ENCODE peak calls at places on chromosome 21, in six cellular contexts. One of them, this sample, is unnamed.
A peak's percentile ranks its signal among the peaks of the same experiment; 100 is the strongest.

GRCh38 chr21:35953570-35953969 is 106.8 kb downstream of the SETD4 start:
- DNase-seq in activated CD4-positive, alpha-beta T cell treated with anti-CD3 and anti-CD28 coated beads, Interleukin-2, amount 10 ng/mL, durations not matched to agents 7 days and 5 days: no peak
- DNase-seq in activated T-helper 1 cell treated with Interleukin-2 at 50 U/mL for 16 hours: no peak
- DNase-seq in activated effector memory CD4-positive, alpha-beta T cell treated with anti-CD3 and anti-CD28 coated beads, Interleukin-2, amount 50 U/mL, for 16 hours: no peak
- DNase-seq in amygdala: no peak
- DNase-seq in T-helper 2 cell: no peak
- DNase-seq in this sample: no peak

GRCh38 chr21:43367296-43367695 is 59.6 kb downstream of the SIK1 start:
- DNase-seq in activated CD4-positive, alpha-beta T cell treated with anti-CD3 and anti-CD28 coated beads, Interleukin-2, amount 10 ng/mL, durations not matched to agents 7 days and 5 days: no peak
- DNase-seq in activated T-helper 1 cell treated with Interleukin-2 at 50 U/mL for 16 hours: no peak
- DNase-seq in activated effector memory CD4-positive, alpha-beta T cell treated with anti-CD3 and anti-CD28 coated beads, Interleukin-2, amount 50 U/mL, for 16 hours: no peak
- DNase-seq in amygdala: no peak
- DNase-seq in T-helper 2 cell: no peak
- DNase-seq in this sample: no peak

GRCh38 chr21:45816794-45817193 is 164.8 kb upstream of the COL6A1 start:
- DNase-seq in activated CD4-positive, alpha-beta T cell treated with anti-CD3 and anti-CD28 coated beads, Interleukin-2, amount 10 ng/mL, durations not matched to agents 7 days and 5 days: no peak
- DNase-seq in activated T-helper 1 cell treated with Interleukin-2 at 50 U/mL for 16 hours: no peak
- DNase-seq in activated effector memory CD4-positive, alpha-beta T cell treated with anti-CD3 and anti-CD28 coated beads, Interleukin-2, amount 50 U/mL, for 16 hours: peak; percentile 54
- DNase-seq in amygdala: no peak
- DNase-seq in T-helper 2 cell: no peak
- DNase-seq in this sample: no peak

GRCh38 chr21:38925923-38926322 is 120.2 kb downstream of the ETS2 start:
- DNase-seq in activated CD4-positive, alpha-beta T cell treated with anti-CD3 and anti-CD28 coated beads, Interleukin-2, amount 10 ng/mL, durations not matched to agents 7 days and 5 days: no peak
- DNase-seq in activated T-helper 1 cell treated with Interleukin-2 at 50 U/mL for 16 hours: no peak
- DNase-seq in activated effector memory CD4-positive, alpha-beta T cell treated with anti-CD3 and anti-CD28 coated beads, Interleukin-2, amount 50 U/mL, for 16 hours: no peak
- DNase-seq in amygdala: peak; percentile 18
- DNase-seq in T-helper 2 cell: no peak
- DNase-seq in this sample: no peak

GRCh38 chr21:15592271-15592860 is 137.4 kb upstream of the USP25 start:
- DNase-seq in activated CD4-positive, alpha-beta T cell treated with anti-CD3 and anti-CD28 coated beads, Interleukin-2, amount 10 ng/mL, durations not matched to agents 7 days and 5 days: peak; percentile 25
- DNase-seq in activated T-helper 1 cell treated with Interleukin-2 at 50 U/mL for 16 hours: no peak
- DNase-seq in activated effector memory CD4-positive, alpha-beta T cell treated with anti-CD3 and anti-CD28 coated beads, Interleukin-2, amount 50 U/mL, for 16 hours: no peak
- DNase-seq in amygdala: no peak
- DNase-seq in T-helper 2 cell: no peak
- DNase-seq in this sample: no peak

GRCh38 chr21:40765771-40766170 is 81.2 kb downstream of the DSCAM start:
- DNase-seq in activated CD4-positive, alpha-beta T cell treated with anti-CD3 and anti-CD28 coated beads, Interleukin-2, amount 10 ng/mL, durations not matched to agents 7 days and 5 days: no peak
- DNase-seq in activated T-helper 1 cell treated with Interleukin-2 at 50 U/mL for 16 hours: no peak
- DNase-seq in activated effector memory CD4-positive, alpha-beta T cell treated with anti-CD3 and anti-CD28 coated beads, Interleukin-2, amount 50 U/mL, for 16 hours: no peak
- DNase-seq in amygdala: no peak
- DNase-seq in T-helper 2 cell: no peak
- DNase-seq in this sample: no peak

GRCh38 chr21:31630062-31630711 is 29.3 kb upstream of the SOD1 start:
- DNase-seq in activated CD4-positive, alpha-beta T cell treated with anti-CD3 and anti-CD28 coated beads, Interleukin-2, amount 10 ng/mL, durations not matched to agents 7 days and 5 days: no peak
- DNase-seq in activated T-helper 1 cell treated with Interleukin-2 at 50 U/mL for 16 hours: no peak
- DNase-seq in activated effector memory CD4-positive, alpha-beta T cell treated with anti-CD3 and anti-CD28 coated beads, Interleukin-2, amount 50 U/mL, for 16 hours: no peak
- DNase-seq in amygdala: no peak
- DNase-seq in T-helper 2 cell: no peak
- DNase-seq in this sample: no peak

GRCh38 chr21:38769253-38769780 is 36.4 kb upstream of the ETS2 start:
- DNase-seq in activated CD4-positive, alpha-beta T cell treated with anti-CD3 and anti-CD28 coated beads, Interleukin-2, amount 10 ng/mL, durations not matched to agents 7 days and 5 days: no peak
- DNase-seq in activated T-helper 1 cell treated with Interleukin-2 at 50 U/mL for 16 hours: no peak
- DNase-seq in activated effector memory CD4-positive, alpha-beta T cell treated with anti-CD3 and anti-CD28 coated beads, Interleukin-2, amount 50 U/mL, for 16 hours: no peak
- DNase-seq in amygdala: no peak
- DNase-seq in T-helper 2 cell: no peak
- DNase-seq in this sample: no peak

GRCh38 chr21:29712818-29713217 is 227.0 kb downstream of the GRIK1 start:
- DNase-seq in activated CD4-positive, alpha-beta T cell treated with anti-CD3 and anti-CD28 coated beads, Interleukin-2, amount 10 ng/mL, durations not matched to agents 7 days and 5 days: no peak
- DNase-seq in activated T-helper 1 cell treated with Interleukin-2 at 50 U/mL for 16 hours: no peak
- DNase-seq in activated effector memory CD4-positive, alpha-beta T cell treated with anti-CD3 and anti-CD28 coated beads, Interleukin-2, amount 50 U/mL, for 16 hours: no peak
- DNase-seq in amygdala: no peak
- DNase-seq in T-helper 2 cell: no peak
- DNase-seq in this sample: no peak

GRCh38 chr21:45055861-45056260 is 18.5 kb upstream of the ADARB1 start:
- DNase-seq in activated CD4-positive, alpha-beta T cell treated with anti-CD3 and anti-CD28 coated beads, Interleukin-2, amount 10 ng/mL, durations not matched to agents 7 days and 5 days: no peak
- DNase-seq in activated T-helper 1 cell treated with Interleukin-2 at 50 U/mL for 16 hours: no peak
- DNase-seq in activated effector memory CD4-positive, alpha-beta T cell treated with anti-CD3 and anti-CD28 coated beads, Interleukin-2, amount 50 U/mL, for 16 hours: no peak
- DNase-seq in amygdala: no peak
- DNase-seq in T-helper 2 cell: no peak
- DNase-seq in this sample: no peak

GRCh38 chr21:46532080-46532479 is 72.8 kb downstream of the S100B start:
- DNase-seq in activated CD4-positive, alpha-beta T cell treated with anti-CD3 and anti-CD28 coated beads, Interleukin-2, amount 10 ng/mL, durations not matched to agents 7 days and 5 days: peak; percentile 38
- DNase-seq in activated T-helper 1 cell treated with Interleukin-2 at 50 U/mL for 16 hours: no peak
- DNase-seq in activated effector memory CD4-positive, alpha-beta T cell treated with anti-CD3 and anti-CD28 coated beads, Interleukin-2, amount 50 U/mL, for 16 hours: no peak
- DNase-seq in amygdala: no peak
- DNase-seq in T-helper 2 cell: no peak
- DNase-seq in this sample: no peak

GRCh38 chr21:34782666-34783365 is 114.0 kb downstream of the CLIC6 start:
- DNase-seq in activated CD4-positive, alpha-beta T cell treated with anti-CD3 and anti-CD28 coated beads, Interleukin-2, amount 10 ng/mL, durations not matched to agents 7 days and 5 days: no peak
- DNase-seq in activated T-helper 1 cell treated with Interleukin-2 at 50 U/mL for 16 hours: no peak
- DNase-seq in activated effector memory CD4-positive, alpha-beta T cell treated with anti-CD3 and anti-CD28 coated beads, Interleukin-2, amount 50 U/mL, for 16 hours: no peak
- DNase-seq in amygdala: no peak
- DNase-seq in T-helper 2 cell: no peak
- DNase-seq in this sample: no peak

GRCh38 chr21:17460094-17460493 is 52.7 kb upstream of the CXADR start:
- DNase-seq in activated CD4-positive, alpha-beta T cell treated with anti-CD3 and anti-CD28 coated beads, Interleukin-2, amount 10 ng/mL, durations not matched to agents 7 days and 5 days: no peak
- DNase-seq in activated T-helper 1 cell treated with Interleukin-2 at 50 U/mL for 16 hours: no peak
- DNase-seq in activated effector memory CD4-positive, alpha-beta T cell treated with anti-CD3 and anti-CD28 coated beads, Interleukin-2, amount 50 U/mL, for 16 hours: no peak
- DNase-seq in amygdala: no peak
- DNase-seq in T-helper 2 cell: no peak
- DNase-seq in this sample: no peak

GRCh38 chr21:42263591-42264131 is 44.7 kb downstream of the ABCG1 start:
- DNase-seq in activated CD4-positive, alpha-beta T cell treated with anti-CD3 and anti-CD28 coated beads, Interleukin-2, amount 10 ng/mL, durations not matched to agents 7 days and 5 days: no peak
- DNase-seq in activated T-helper 1 cell treated with Interleukin-2 at 50 U/mL for 16 hours: no peak
- DNase-seq in activated effector memory CD4-positive, alpha-beta T cell treated with anti-CD3 and anti-CD28 coated beads, Interleukin-2, amount 50 U/mL, for 16 hours: no peak
- DNase-seq in amygdala: no peak
- DNase-seq in T-helper 2 cell: no peak
- DNase-seq in this sample: no peak

GRCh38 chr21:26844258-26845065 is 747 bp downstream of the ADAMTS1 start:
- DNase-seq in activated CD4-positive, alpha-beta T cell treated with anti-CD3 and anti-CD28 coated beads, Interleukin-2, amount 10 ng/mL, durations not matched to agents 7 days and 5 days: peak; percentile 19
- DNase-seq in activated T-helper 1 cell treated with Interleukin-2 at 50 U/mL for 16 hours: no peak
- DNase-seq in activated effector memory CD4-positive, alpha-beta T cell treated with anti-CD3 and anti-CD28 coated beads, Interleukin-2, amount 50 U/mL, for 16 hours: no peak
- DNase-seq in amygdala: peak; percentile 29
- DNase-seq in T-helper 2 cell: no peak
- DNase-seq in this sample: no peak

GRCh38 chr21:45536301-45537081 is 5.7 kb downstream of the SLC19A1 start:
- DNase-seq in activated CD4-positive, alpha-beta T cell treated with anti-CD3 and anti-CD28 coated beads, Interleukin-2, amount 10 ng/mL, durations not matched to agents 7 days and 5 days: no peak
- DNase-seq in activated T-helper 1 cell treated with Interleukin-2 at 50 U/mL for 16 hours: no peak
- DNase-seq in activated effector memory CD4-positive, alpha-beta T cell treated with anti-CD3 and anti-CD28 coated beads, Interleukin-2, amount 50 U/mL, for 16 hours: peak; percentile 60
- DNase-seq in amygdala: no peak
- DNase-seq in T-helper 2 cell: no peak
- DNase-seq in this sample: no peak

GRCh38 chr21:45887121-45887611 is 94.4 kb upstream of the COL6A1 start:
- DNase-seq in activated CD4-positive, alpha-beta T cell treated with anti-CD3 and anti-CD28 coated beads, Interleukin-2, amount 10 ng/mL, durations not matched to agents 7 days and 5 days: no peak
- DNase-seq in activated T-helper 1 cell treated with Interleukin-2 at 50 U/mL for 16 hours: no peak
- DNase-seq in activated effector memory CD4-positive, alpha-beta T cell treated with anti-CD3 and anti-CD28 coated beads, Interleukin-2, amount 50 U/mL, for 16 hours: peak; percentile 58
- DNase-seq in amygdala: no peak
- DNase-seq in T-helper 2 cell: no peak
- DNase-seq in this sample: no peak

GRCh38 chr21:27076035-27076434 is 109.1 kb upstream of the ADAMTS5 start:
- DNase-seq in activated CD4-positive, alpha-beta T cell treated with anti-CD3 and anti-CD28 coated beads, Interleukin-2, amount 10 ng/mL, durations not matched to agents 7 days and 5 days: no peak
- DNase-seq in activated T-helper 1 cell treated with Interleukin-2 at 50 U/mL for 16 hours: no peak
- DNase-seq in activated effector memory CD4-positive, alpha-beta T cell treated with anti-CD3 and anti-CD28 coated beads, Interleukin-2, amount 50 U/mL, for 16 hours: no peak
- DNase-seq in amygdala: no peak
- DNase-seq in T-helper 2 cell: no peak
- DNase-seq in this sample: no peak

GRCh38 chr21:27275294-27275927 is 308.5 kb upstream of the ADAMTS5 start:
- DNase-seq in activated CD4-positive, alpha-beta T cell treated with anti-CD3 and anti-CD28 coated beads, Interleukin-2, amount 10 ng/mL, durations not matched to agents 7 days and 5 days: no peak
- DNase-seq in activated T-helper 1 cell treated with Interleukin-2 at 50 U/mL for 16 hours: no peak
- DNase-seq in activated effector memory CD4-positive, alpha-beta T cell treated with anti-CD3 and anti-CD28 coated beads, Interleukin-2, amount 50 U/mL, for 16 hours: no peak
- DNase-seq in amygdala: no peak
- DNase-seq in T-helper 2 cell: no peak
- DNase-seq in this sample: no peak

GRCh38 chr21:36059823-36060158 is 535 bp downstream of the SETD4 start:
- DNase-seq in activated CD4-positive, alpha-beta T cell treated with anti-CD3 and anti-CD28 coated beads, Interleukin-2, amount 10 ng/mL, durations not matched to agents 7 days and 5 days: no peak
- DNase-seq in activated T-helper 1 cell treated with Interleukin-2 at 50 U/mL for 16 hours: no peak
- DNase-seq in activated effector memory CD4-positive, alpha-beta T cell treated with anti-CD3 and anti-CD28 coated beads, Interleukin-2, amount 50 U/mL, for 16 hours: no peak
- DNase-seq in amygdala: no peak
- DNase-seq in T-helper 2 cell: peak; percentile 10
- DNase-seq in this sample: peak; percentile 3

GRCh38 chr21:41971891-41972290 is 18.1 kb upstream of the C2CD2 start:
- DNase-seq in activated CD4-positive, alpha-beta T cell treated with anti-CD3 and anti-CD28 coated beads, Interleukin-2, amount 10 ng/mL, durations not matched to agents 7 days and 5 days: no peak
- DNase-seq in activated T-helper 1 cell treated with Interleukin-2 at 50 U/mL for 16 hours: no peak
- DNase-seq in activated effector memory CD4-positive, alpha-beta T cell treated with anti-CD3 and anti-CD28 coated beads, Interleukin-2, amount 50 U/mL, for 16 hours: peak; percentile 27
- DNase-seq in amygdala: no peak
- DNase-seq in T-helper 2 cell: no peak
- DNase-seq in this sample: no peak

GRCh38 chr21:17622018-17622417 is 9.3 kb upstream of the BTG3 start:
- DNase-seq in activated CD4-positive, alpha-beta T cell treated with anti-CD3 and anti-CD28 coated beads, Interleukin-2, amount 10 ng/mL, durations not matched to agents 7 days and 5 days: no peak
- DNase-seq in activated T-helper 1 cell treated with Interleukin-2 at 50 U/mL for 16 hours: no peak
- DNase-seq in activated effector memory CD4-positive, alpha-beta T cell treated with anti-CD3 and anti-CD28 coated beads, Interleukin-2, amount 50 U/mL, for 16 hours: no peak
- DNase-seq in amygdala: no peak
- DNase-seq in T-helper 2 cell: no peak
- DNase-seq in this sample: no peak

GRCh38 chr21:39025198-39025597 is 158.1 kb downstream of the PSMG1 start:
- DNase-seq in activated CD4-positive, alpha-beta T cell treated with anti-CD3 and anti-CD28 coated beads, Interleukin-2, amount 10 ng/mL, durations not matched to agents 7 days and 5 days: no peak
- DNase-seq in activated T-helper 1 cell treated with Interleukin-2 at 50 U/mL for 16 hours: no peak
- DNase-seq in activated effector memory CD4-positive, alpha-beta T cell treated with anti-CD3 and anti-CD28 coated beads, Interleukin-2, amount 50 U/mL, for 16 hours: no peak
- DNase-seq in amygdala: no peak
- DNase-seq in T-helper 2 cell: no peak
- DNase-seq in this sample: no peak

GRCh38 chr21:31343680-31344480 is at the start of gene TIAM1:
- DNase-seq in activated CD4-positive, alpha-beta T cell treated with anti-CD3 and anti-CD28 coated beads, Interleukin-2, amount 10 ng/mL, durations not matched to agents 7 days and 5 days: no peak
- DNase-seq in activated T-helper 1 cell treated with Interleukin-2 at 50 U/mL for 16 hours: no peak
- DNase-seq in activated effector memory CD4-positive, alpha-beta T cell treated with anti-CD3 and anti-CD28 coated beads, Interleukin-2, amount 50 U/mL, for 16 hours: peak; percentile 71
- DNase-seq in amygdala: peak; percentile 46
- DNase-seq in T-helper 2 cell: peak; percentile 21
- DNase-seq in this sample: no peak

GRCh38 chr21:25298512-25299491 is 308.5 kb downstream of the MRPL39 start:
- DNase-seq in activated CD4-positive, alpha-beta T cell treated with anti-CD3 and anti-CD28 coated beads, Interleukin-2, amount 10 ng/mL, durations not matched to agents 7 days and 5 days: no peak
- DNase-seq in activated T-helper 1 cell treated with Interleukin-2 at 50 U/mL for 16 hours: no peak
- DNase-seq in activated effector memory CD4-positive, alpha-beta T cell treated with anti-CD3 and anti-CD28 coated beads, Interleukin-2, amount 50 U/mL, for 16 hours: no peak
- DNase-seq in amygdala: no peak
- DNase-seq in T-helper 2 cell: no peak
- DNase-seq in this sample: no peak

GRCh38 chr21:14567557-14568279 is 21.6 kb upstream of the SAMSN1 start:
- DNase-seq in activated CD4-positive, alpha-beta T cell treated with anti-CD3 and anti-CD28 coated beads, Interleukin-2, amount 10 ng/mL, durations not matched to agents 7 days and 5 days: no peak
- DNase-seq in activated T-helper 1 cell treated with Interleukin-2 at 50 U/mL for 16 hours: no peak
- DNase-seq in activated effector memory CD4-positive, alpha-beta T cell treated with anti-CD3 and anti-CD28 coated beads, Interleukin-2, amount 50 U/mL, for 16 hours: no peak
- DNase-seq in amygdala: no peak
- DNase-seq in T-helper 2 cell: no peak
- DNase-seq in this sample: no peak

GRCh38 chr21:45228171-45228641 is 59.5 kb downstream of the POFUT2 start:
- DNase-seq in activated CD4-positive, alpha-beta T cell treated with anti-CD3 and anti-CD28 coated beads, Interleukin-2, amount 10 ng/mL, durations not matched to agents 7 days and 5 days: peak; percentile 63
- DNase-seq in activated T-helper 1 cell treated with Interleukin-2 at 50 U/mL for 16 hours: peak; percentile 29
- DNase-seq in activated effector memory CD4-positive, alpha-beta T cell treated with anti-CD3 and anti-CD28 coated beads, Interleukin-2, amount 50 U/mL, for 16 hours: peak; percentile 87
- DNase-seq in amygdala: peak; percentile 17
- DNase-seq in T-helper 2 cell: peak; percentile 63
- DNase-seq in this sample: peak; percentile 68

GRCh38 chr21:46284722-46285121 is 689 bp downstream of the MCM3AP start:
- DNase-seq in activated CD4-positive, alpha-beta T cell treated with anti-CD3 and anti-CD28 coated beads, Interleukin-2, amount 10 ng/mL, durations not matched to agents 7 days and 5 days: no peak
- DNase-seq in activated T-helper 1 cell treated with Interleukin-2 at 50 U/mL for 16 hours: no peak
- DNase-seq in activated effector memory CD4-positive, alpha-beta T cell treated with anti-CD3 and anti-CD28 coated beads, Interleukin-2, amount 50 U/mL, for 16 hours: no peak
- DNase-seq in amygdala: no peak
- DNase-seq in T-helper 2 cell: no peak
- DNase-seq in this sample: no peak

GRCh38 chr21:27372381-27372780 is 405.5 kb upstream of the ADAMTS5 start:
- DNase-seq in activated CD4-positive, alpha-beta T cell treated with anti-CD3 and anti-CD28 coated beads, Interleukin-2, amount 10 ng/mL, durations not matched to agents 7 days and 5 days: no peak
- DNase-seq in activated T-helper 1 cell treated with Interleukin-2 at 50 U/mL for 16 hours: no peak
- DNase-seq in activated effector memory CD4-positive, alpha-beta T cell treated with anti-CD3 and anti-CD28 coated beads, Interleukin-2, amount 50 U/mL, for 16 hours: no peak
- DNase-seq in amygdala: no peak
- DNase-seq in T-helper 2 cell: no peak
- DNase-seq in this sample: no peak

GRCh38 chr21:17769049-17769845 is 49.9 kb downstream of the C21orf91 start:
- DNase-seq in activated CD4-positive, alpha-beta T cell treated with anti-CD3 and anti-CD28 coated beads, Interleukin-2, amount 10 ng/mL, durations not matched to agents 7 days and 5 days: no peak
- DNase-seq in activated T-helper 1 cell treated with Interleukin-2 at 50 U/mL for 16 hours: no peak
- DNase-seq in activated effector memory CD4-positive, alpha-beta T cell treated with anti-CD3 and anti-CD28 coated beads, Interleukin-2, amount 50 U/mL, for 16 hours: no peak
- DNase-seq in amygdala: no peak
- DNase-seq in T-helper 2 cell: no peak
- DNase-seq in this sample: no peak